ENCODE peak calls at places on chromosomes 7 and 10, in eight cellular contexts. K, T, B, M, F, G, D and W are unnamed samples.

GRCh38 chr7:44477955-44478354 is 12.5 kb downstream of the NUDCD3 start:
- DNase-seq in T (no peak), G (no peak), B (no peak), D (no peak), K (no peak), M (no peak), F (no peak), W (no peak)

GRCh38 chr7:85103962-85104361 is 82.9 kb downstream of the SEMA3D start:
- DNase-seq in T (no peak), M (peak), B (no peak), D (no peak), F (peak), G (no peak), K (no peak), W (peak)

GRCh38 chr10:75556320-75556719 is 124.9 kb downstream of the LRMDA start:
- DNase-seq in F (no peak), T (no peak), D (no peak), K (no peak), M (no peak), B (no peak), G (no peak), W (no peak)

GRCh38 chr7:421056-421991 is 98.3 kb downstream of the PDGFA start:
- DNase-seq in K (no peak), B (no peak), F (no peak), D (peak), T (no peak), M (no peak), G (no peak), W (no peak)

GRCh38 chr7:159095979-159096411 is 48.7 kb downstream of the VIPR2 start:
- DNase-seq in M (no peak), F (no peak), B (no peak), G (no peak), T (no peak), K (peak), D (peak), W (no peak)

GRCh38 chr7:129741743-129742213 is 130.3 kb downstream of the NRF1 start:
- DNase-seq in G (no peak), D (no peak), M (no peak), F (no peak), T (peak), K (no peak), B (no peak), W (no peak)

GRCh38 chr7:116403265-116403664 is 96.3 kb upstream of the CAV2 start:
- DNase-seq in D (no peak), B (no peak), F (peak), T (no peak), M (peak), G (no peak), K (no peak), W (peak)

GRCh38 chr10:102631525-102632393 is 12.5 kb upstream of the TRIM8 start:
- DNase-seq in T (no peak), D (peak), G (no peak), K (no peak), M (no peak), F (no peak), B (no peak), W (no peak)

GRCh38 chr10:127426746-127427145 is 122.4 kb upstream of the NPS start:
- DNase-seq in B (no peak), T (no peak), F (no peak), M (no peak), G (no peak), D (no peak), K (no peak), W (no peak)

GRCh38 chr10:3148041-3148440 is 24.5 kb downstream of the PITRM1 start:
- DNase-seq in K (no peak), B (no peak), T (no peak), D (no peak), G (no peak), F (no peak), M (no peak), W (no peak)

GRCh38 chr7:92598310-92598981 is 8.3 kb upstream of the FAM133B start:
- DNase-seq in G (no peak), F (no peak), K (no peak), M (no peak), D (no peak), B (no peak), T (no peak), W (no peak)

GRCh38 chr10:107918171-107918570 is 753.7 kb upstream of the SORCS1 start:
- DNase-seq in G (no peak), D (no peak), B (no peak), F (no peak), M (no peak), K (no peak), T (no peak), W (no peak)

GRCh38 chr10:95426482-95426881 is 134.7 kb downstream of the SORBS1 start:
- DNase-seq in G (no peak), T (no peak), F (no peak), D (no peak), M (no peak), K (no peak), B (no peak), W (no peak)

GRCh38 chr10:5710854-5711253 is 26.2 kb downstream of the TASOR2 start:
- DNase-seq in M (no peak), F (peak), K (no peak), D (no peak), T (no peak), B (no peak), G (no peak), W (no peak)

GRCh38 chr10:69239816-69240434 is 19.8 kb downstream of the HKDC1 start:
- DNase-seq in B (no peak), K (no peak), D (no peak), T (no peak), G (no peak), M (no peak), F (no peak), W (peak)

GRCh38 chr10:62543981-62544380 is 169.8 kb downstream of the ZNF365 start:
- DNase-seq in B (no peak), G (no peak), T (no peak), D (no peak), M (no peak), K (no peak), F (peak), W (no peak)

GRCh38 chr10:66180651-66181318 is 745.1 kb upstream of the LRRTM3 start:
- DNase-seq in F (peak), T (no peak), M (peak), K (no peak), D (no peak), B (peak), G (peak), W (peak)

GRCh38 chr10:98259606-98260319 is 8.2 kb downstream of the LOXL4 start:
- DNase-seq in F (peak), T (no peak), D (no peak), G (no peak), M (peak), K (no peak), B (no peak), W (no peak)

GRCh38 chr7:101226686-101227085 is 8.7 kb downstream of the ZNHIT1 start:
- DNase-seq in F (no peak), B (no peak), G (no peak), D (no peak), K (no peak), M (no peak), T (no peak), W (no peak)

GRCh38 chr10:15053061-15053460 is 9.3 kb downstream of the OLAH start:
- DNase-seq in F (no peak), B (no peak), T (no peak), K (no peak), G (no peak), M (no peak), D (no peak), W (no peak)

GRCh38 chr10:37712489-37713131 is 144.8 kb downstream of the ZNF248 start:
- DNase-seq in D (peak), T (no peak), B (no peak), K (no peak), F (no peak), M (no peak), G (no peak), W (no peak)